ENCODE peak calls at places on chromosomes 5 and 9, in six cellular contexts. One of them, this sample, is unnamed.
A peak's percentile ranks its signal among the peaks of the same experiment; 100 is the strongest.

GRCh38 chr5:10502130-10502529 is 60.5 kb downstream of the ROPN1L start:
- DNase-seq in CD8-positive, alpha-beta T cell: no peak
- DNase-seq in PC-9: no peak
- DNase-seq in coronary artery: no peak
- DNase-seq in upper lobe of right lung: no peak
- DNase-seq in Panc1: no peak
- DNase-seq in this sample: no peak

GRCh38 chr5:54469655-54470054 is 14.2 kb downstream of the HSPB3 start:
- DNase-seq in upper lobe of right lung: no peak
- DNase-seq in coronary artery: no peak
- DNase-seq in Panc1: no peak
- DNase-seq in PC-9: no peak
- DNase-seq in CD8-positive, alpha-beta T cell: no peak
- DNase-seq in this sample: peak; percentile 21

GRCh38 chr9:126290871-126291270 is 35.8 kb upstream of the MVB12B start:
- DNase-seq in upper lobe of right lung: no peak
- DNase-seq in coronary artery: no peak
- DNase-seq in Panc1: no peak
- DNase-seq in CD8-positive, alpha-beta T cell: no peak
- DNase-seq in PC-9: no peak
- DNase-seq in this sample: no peak

GRCh38 chr5:119323630-119324000 is 32.2 kb upstream of the TNFAIP8 start:
- DNase-seq in CD8-positive, alpha-beta T cell: no peak
- DNase-seq in upper lobe of right lung: no peak
- DNase-seq in Panc1: no peak
- DNase-seq in coronary artery: no peak
- DNase-seq in PC-9: peak; percentile 66
- DNase-seq in this sample: peak; percentile 45

GRCh38 chr9:93297659-93298497 is 113.9 kb downstream of the WNK2 start:
- DNase-seq in CD8-positive, alpha-beta T cell: no peak
- DNase-seq in Panc1: no peak
- DNase-seq in coronary artery: no peak
- DNase-seq in PC-9: no peak
- DNase-seq in upper lobe of right lung: peak; percentile 53
- DNase-seq in this sample: no peak

GRCh38 chr5:170302729-170303501 is 5.3 kb upstream of the LCP2 start:
- DNase-seq in coronary artery: no peak
- DNase-seq in Panc1: no peak
- DNase-seq in PC-9: no peak
- DNase-seq in CD8-positive, alpha-beta T cell: peak; percentile 68
- DNase-seq in upper lobe of right lung: peak; percentile 80
- DNase-seq in this sample: peak; percentile 46

GRCh38 chr9:93057703-93058356 is 671 bp upstream of the SUSD3 start:
- DNase-seq in coronary artery: no peak
- DNase-seq in Panc1: no peak
- DNase-seq in upper lobe of right lung: no peak
- DNase-seq in CD8-positive, alpha-beta T cell: no peak
- DNase-seq in PC-9: no peak
- DNase-seq in this sample: no peak

GRCh38 chr5:96381526-96381925 is 51.5 kb downstream of the PCSK1 start:
- DNase-seq in upper lobe of right lung: no peak
- DNase-seq in coronary artery: no peak
- DNase-seq in PC-9: no peak
- DNase-seq in Panc1: no peak
- DNase-seq in CD8-positive, alpha-beta T cell: no peak
- DNase-seq in this sample: peak; percentile 8

GRCh38 chr5:111859533-111860270 is 102.7 kb upstream of the NREP start:
- DNase-seq in CD8-positive, alpha-beta T cell: no peak
- DNase-seq in upper lobe of right lung: no peak
- DNase-seq in Panc1: no peak
- DNase-seq in coronary artery: no peak
- DNase-seq in PC-9: no peak
- DNase-seq in this sample: peak; percentile 97

GRCh38 chr5:1544294-1545010 is 20.7 kb upstream of the LPCAT1 start:
- DNase-seq in upper lobe of right lung: peak; percentile 58
- DNase-seq in Panc1: no peak
- DNase-seq in PC-9: no peak
- DNase-seq in coronary artery: peak; percentile 55
- DNase-seq in CD8-positive, alpha-beta T cell: no peak
- DNase-seq in this sample: no peak

GRCh38 chr5:175381116-175381515 is 62.9 kb downstream of the DRD1 start:
- DNase-seq in CD8-positive, alpha-beta T cell: no peak
- DNase-seq in PC-9: no peak
- DNase-seq in Panc1: no peak
- DNase-seq in upper lobe of right lung: no peak
- DNase-seq in coronary artery: no peak
- DNase-seq in this sample: no peak

GRCh38 chr5:134749415-134749814 is 9.2 kb upstream of the DDX46 start:
- DNase-seq in CD8-positive, alpha-beta T cell: no peak
- DNase-seq in PC-9: no peak
- DNase-seq in Panc1: no peak
- DNase-seq in upper lobe of right lung: no peak
- DNase-seq in coronary artery: no peak
- DNase-seq in this sample: no peak

GRCh38 chr5:133944263-133945230 is 23.9 kb downstream of the C5orf15 start:
- DNase-seq in Panc1: peak; percentile 17
- DNase-seq in upper lobe of right lung: no peak
- DNase-seq in CD8-positive, alpha-beta T cell: peak; percentile 29
- DNase-seq in PC-9: peak; percentile 70
- DNase-seq in coronary artery: no peak
- DNase-seq in this sample: peak; percentile 67

GRCh38 chr9:70367305-70367930 is 47.0 kb downstream of the KLF9 start:
- DNase-seq in coronary artery: no peak
- DNase-seq in PC-9: no peak
- DNase-seq in Panc1: no peak
- DNase-seq in upper lobe of right lung: no peak
- DNase-seq in CD8-positive, alpha-beta T cell: no peak
- DNase-seq in this sample: no peak

GRCh38 chr5:54946306-54946705 is 39.1 kb downstream of the ESM1 start:
- DNase-seq in CD8-positive, alpha-beta T cell: no peak
- DNase-seq in upper lobe of right lung: no peak
- DNase-seq in Panc1: no peak
- DNase-seq in PC-9: no peak
- DNase-seq in coronary artery: no peak
- DNase-seq in this sample: no peak

DNA sequence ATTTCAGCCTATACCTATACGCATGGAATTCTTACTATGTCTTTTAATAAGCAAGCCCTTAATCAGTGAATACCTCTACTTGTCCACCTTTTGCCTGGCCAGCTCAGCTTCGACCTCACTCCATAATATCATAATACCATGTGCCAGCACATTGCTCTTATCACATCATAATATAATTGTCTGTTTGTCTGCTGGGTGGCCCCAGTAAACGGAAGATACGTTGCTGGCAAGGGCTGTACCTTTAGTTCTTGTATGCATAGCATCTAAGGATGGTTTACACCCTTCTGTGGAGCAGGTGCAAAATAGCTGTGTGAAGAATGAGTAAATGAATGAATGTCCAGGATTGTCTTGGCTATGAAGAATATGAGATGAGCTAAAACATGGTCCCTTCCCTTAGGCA is 29.9 kb downstream of the SV2C start:
- DNase-seq in Panc1: no peak
- DNase-seq in upper lobe of right lung: no peak
- DNase-seq in CD8-positive, alpha-beta T cell: no peak
- DNase-seq in coronary artery: no peak
- DNase-seq in PC-9: no peak
- DNase-seq in this sample: no peak
- H3K4me3 ChIP-seq in Panc1: no peak overlapping the region
- H3K4me3 ChIP-seq in upper lobe of right lung: no peak overlapping the region
- H3K4me3 ChIP-seq in CD8-positive, alpha-beta T cell: no peak overlapping the region
- H3K4me3 ChIP-seq in coronary artery: no peak overlapping the region
- H3K4me3 ChIP-seq in PC-9: no peak overlapping the region
- H3K4me3 ChIP-seq in this sample: no peak overlapping the region

GRCh38 chr9:14236586-14236985 is 77.4 kb downstream of the NFIB start:
- DNase-seq in upper lobe of right lung: no peak
- DNase-seq in Panc1: no peak
- DNase-seq in PC-9: no peak
- DNase-seq in CD8-positive, alpha-beta T cell: no peak
- DNase-seq in coronary artery: no peak
- DNase-seq in this sample: no peak
- H3K27ac ChIP-seq in upper lobe of right lung: peak overlapping the region; percentile 31
- H3K27ac ChIP-seq in Panc1: peak overlapping the region; percentile 44
- H3K27ac ChIP-seq in PC-9: peak overlapping the region; percentile 99
- H3K27ac ChIP-seq in CD8-positive, alpha-beta T cell: no peak overlapping the region
- H3K27ac ChIP-seq in coronary artery: no peak overlapping the region
- H3K27ac ChIP-seq in this sample: no peak overlapping the region

DNA sequence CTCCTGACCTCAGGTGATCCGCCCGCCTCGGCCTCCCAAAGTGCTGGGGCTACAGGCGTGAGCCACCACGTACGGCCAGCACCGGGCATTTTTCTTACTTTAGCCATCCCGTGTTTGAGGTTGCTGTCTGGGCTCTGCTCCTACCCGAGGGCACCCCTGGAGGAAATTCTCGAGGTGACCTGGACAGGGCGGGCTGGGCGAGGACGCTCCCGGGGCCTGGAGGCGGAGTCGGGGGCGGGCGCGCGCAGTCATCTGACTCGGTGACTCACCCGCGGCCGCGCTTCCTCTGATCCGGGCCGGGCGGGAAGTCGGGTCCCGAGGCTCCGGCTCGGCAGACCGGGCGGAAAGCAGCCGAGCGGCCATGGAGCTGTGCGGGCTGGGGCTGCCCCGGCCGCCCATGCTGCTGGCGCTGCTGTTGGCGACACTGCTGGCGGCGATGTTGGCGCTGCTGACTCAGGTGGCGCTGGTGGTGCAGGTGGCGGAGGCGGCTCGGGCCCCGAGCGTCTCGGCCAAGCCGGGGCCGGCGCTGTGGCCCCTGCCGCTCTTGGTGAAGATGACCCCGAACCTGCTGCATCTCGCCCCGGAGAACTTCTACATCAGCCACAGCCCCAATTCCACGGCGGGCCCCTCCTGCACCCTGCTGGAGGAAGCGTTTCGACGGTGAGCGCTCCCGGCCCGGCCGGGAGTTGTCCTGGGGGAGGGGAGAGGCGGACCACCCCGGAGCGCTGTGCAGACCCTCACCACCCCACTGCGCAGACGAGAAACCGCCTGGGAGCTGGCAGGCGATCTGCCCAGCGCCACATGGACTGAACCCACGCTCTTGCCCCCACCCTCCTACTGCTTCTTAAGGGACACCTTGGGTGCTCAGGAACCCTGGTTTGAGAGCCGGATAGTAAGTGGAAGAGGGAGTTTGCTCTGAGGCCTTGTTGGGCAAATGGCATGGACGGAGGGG is at the start of gene HEXB:
- DNase-seq in upper lobe of right lung: peak; percentile 97
- DNase-seq in Panc1: no peak
- DNase-seq in CD8-positive, alpha-beta T cell: peak; percentile 83
- DNase-seq in PC-9: peak; percentile 78
- DNase-seq in coronary artery: peak; percentile 91
- DNase-seq in this sample: peak; percentile 80
- H3K4me3 ChIP-seq in upper lobe of right lung: peak within 1 kb of the TSS; percentile 69
- H3K4me3 ChIP-seq in Panc1: peak within 1 kb of the TSS; percentile 88
- H3K4me3 ChIP-seq in CD8-positive, alpha-beta T cell: peak within 1 kb of the TSS; percentile 78
- H3K4me3 ChIP-seq in PC-9: peak within 1 kb of the TSS; percentile 78
- H3K4me3 ChIP-seq in coronary artery: peak within 1 kb of the TSS; percentile 94
- H3K4me3 ChIP-seq in this sample: peak within 1 kb of the TSS; percentile 52

GRCh38 chr9:97803167-97804058 is 49.6 kb upstream of the FOXE1 start:
- DNase-seq in upper lobe of right lung: peak; percentile 96
- DNase-seq in coronary artery: no peak
- DNase-seq in PC-9: peak; percentile 63
- DNase-seq in CD8-positive, alpha-beta T cell: peak; percentile 78
- DNase-seq in Panc1: no peak
- DNase-seq in this sample: peak; percentile 69
- H3K27ac ChIP-seq in upper lobe of right lung: peak overlapping the region; percentile 42
- H3K27ac ChIP-seq in coronary artery: no peak overlapping the region
- H3K27ac ChIP-seq in PC-9: peak overlapping the region; percentile 85
- H3K27ac ChIP-seq in CD8-positive, alpha-beta T cell: no peak overlapping the region
- H3K27ac ChIP-seq in Panc1: peak overlapping the region; percentile 59
- H3K27ac ChIP-seq in this sample: no peak overlapping the region

DNA sequence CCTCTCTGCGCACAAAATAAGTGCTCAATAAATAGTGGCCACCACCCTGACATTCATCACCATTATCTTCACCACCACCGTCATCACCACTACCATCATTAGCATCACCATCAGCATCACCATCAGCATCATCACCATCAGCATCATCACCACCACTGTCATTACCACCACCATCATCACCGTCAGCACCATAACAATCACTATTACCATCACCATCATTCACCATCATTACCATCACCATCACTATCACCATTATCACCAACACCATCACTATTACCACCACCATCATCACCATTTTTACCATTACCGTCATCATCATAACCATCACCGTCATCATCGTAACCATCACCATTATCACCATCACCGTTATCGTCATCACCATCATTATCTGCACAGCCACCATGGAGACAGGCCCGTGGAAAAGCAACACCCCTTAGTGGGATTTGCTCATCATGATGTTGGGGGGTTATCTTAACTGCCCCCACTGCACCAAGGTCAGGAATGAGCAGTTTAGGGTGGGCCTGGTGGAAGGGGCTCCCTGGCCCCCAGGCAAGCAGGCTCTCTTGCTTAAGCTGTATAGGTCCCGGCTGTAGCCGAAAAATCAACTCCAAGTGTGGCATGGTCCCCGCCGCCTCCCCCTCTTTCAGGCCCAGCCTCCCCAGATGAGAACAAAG is 18.1 kb downstream of the AKNA start:
- DNase-seq in PC-9: no peak
- DNase-seq in CD8-positive, alpha-beta T cell: no peak
- DNase-seq in upper lobe of right lung: peak; percentile 17
- DNase-seq in coronary artery: no peak
- DNase-seq in Panc1: no peak
- DNase-seq in this sample: no peak
- H3K4me3 ChIP-seq in PC-9: no peak overlapping the region
- H3K4me3 ChIP-seq in CD8-positive, alpha-beta T cell: no peak overlapping the region
- H3K4me3 ChIP-seq in upper lobe of right lung: no peak overlapping the region
- H3K4me3 ChIP-seq in coronary artery: no peak overlapping the region
- H3K4me3 ChIP-seq in Panc1: no peak overlapping the region
- H3K4me3 ChIP-seq in this sample: no peak overlapping the region

GRCh38 chr5:504326-505148 is 19.7 kb downstream of the SLC9A3 start:
- DNase-seq in CD8-positive, alpha-beta T cell: no peak
- DNase-seq in upper lobe of right lung: no peak
- DNase-seq in coronary artery: no peak
- DNase-seq in Panc1: no peak
- DNase-seq in PC-9: no peak
- DNase-seq in this sample: no peak
- H3K27ac ChIP-seq in CD8-positive, alpha-beta T cell: no peak overlapping the region
- H3K27ac ChIP-seq in upper lobe of right lung: no peak overlapping the region
- H3K27ac ChIP-seq in coronary artery: no peak overlapping the region
- H3K27ac ChIP-seq in Panc1: no peak overlapping the region
- H3K27ac ChIP-seq in PC-9: no peak overlapping the region
- H3K27ac ChIP-seq in this sample: no peak overlapping the region

DNA sequence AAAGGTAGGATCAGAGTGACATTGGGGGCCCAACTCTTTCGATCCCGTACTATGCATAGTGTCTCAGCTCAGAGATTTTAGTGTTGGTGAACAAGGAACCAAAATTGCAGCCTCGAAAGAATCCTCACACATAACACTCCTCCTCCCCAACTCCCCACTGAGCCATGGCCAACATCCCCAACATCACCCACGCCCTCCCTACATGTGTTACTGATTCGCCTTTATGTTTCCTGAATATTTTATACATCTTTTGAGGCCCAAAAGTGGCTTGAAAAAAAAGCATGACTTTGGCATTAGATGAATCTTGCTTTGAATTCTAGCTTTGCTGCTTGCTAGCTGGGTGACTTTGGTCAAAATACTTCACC is 45.2 kb downstream of the PLAC8L1 start:
- DNase-seq in Panc1: no peak
- DNase-seq in upper lobe of right lung: no peak
- DNase-seq in PC-9: no peak
- DNase-seq in CD8-positive, alpha-beta T cell: no peak
- DNase-seq in coronary artery: no peak
- DNase-seq in this sample: no peak
- H3K4me3 ChIP-seq in Panc1: no peak overlapping the region
- H3K4me3 ChIP-seq in upper lobe of right lung: no peak overlapping the region
- H3K4me3 ChIP-seq in PC-9: no peak overlapping the region
- H3K4me3 ChIP-seq in CD8-positive, alpha-beta T cell: no peak overlapping the region
- H3K4me3 ChIP-seq in coronary artery: no peak overlapping the region
- H3K4me3 ChIP-seq in this sample: no peak overlapping the region

This sample was measured in cardiac muscle cell.